ENCODE peak calls at places on chromosomes 1 and 21, in four cellular contexts. J, S, E and D are unnamed samples.

GRCh38 chr1:164772635-164773034 is 213.7 kb downstream of the PBX1 start:
- DNase-seq in E (no peak), S (peak), J (no peak), D (no peak)

GRCh38 chr1:115060501-115060900 is 28.8 kb downstream of the TSPAN2 start:
- DNase-seq in E (no peak), S (no peak), J (no peak), D (no peak)

GRCh38 chr1:223129229-223129851 is 13.7 kb downstream of the TLR5 start:
- DNase-seq in E (no peak), S (peak), J (no peak), D (peak)

GRCh38 chr1:200525167-200526123 is 95.1 kb downstream of the KIF14 start:
- DNase-seq in S (no peak), E (no peak), J (no peak), D (no peak)

GRCh38 chr21:46148106-46148505 is 7.3 kb downstream of the FTCD start:
- DNase-seq in S (no peak), J (no peak), E (no peak), D (no peak)

GRCh38 chr1:188669715-188670114 is 1807.9 kb downstream of the BRINP3 start:
- DNase-seq in E (no peak), S (no peak), J (no peak), D (no peak)

GRCh38 chr21:16195476-16195875 is 465.7 kb downstream of the USP25 start:
- DNase-seq in S (peak), J (no peak), E (no peak), D (no peak)

GRCh38 chr1:17572264-17572985 is 32.9 kb downstream of the ARHGEF10L start:
- DNase-seq in J (no peak), S (no peak), E (no peak), D (no peak)

GRCh38 chr1:214548988-214549387 is 2.4 kb downstream of the PTPN14 start:
- DNase-seq in S (no peak), J (no peak), E (peak), D (no peak)

GRCh38 chr1:165531021-165531420 is 12.8 kb upstream of the LRRC52 start:
- DNase-seq in J (no peak), E (peak), S (no peak), D (no peak)

GRCh38 chr1:230797376-230798186 is 50.4 kb downstream of the CAPN9 start:
- DNase-seq in E (peak), S (peak), J (peak), D (no peak)

GRCh38 chr1:113940365-113941244 is 11.5 kb downstream of the HIPK1 start:
- DNase-seq in J (no peak), S (peak), E (no peak), D (peak)

GRCh38 chr1:113941245-113941559 is 12.1 kb downstream of the HIPK1 start:
- DNase-seq in E (no peak), S (peak), J (no peak), D (no peak)

GRCh38 chr1:113942527-113942926 is 13.4 kb downstream of the HIPK1 start:
- DNase-seq in E (no peak), J (no peak), S (no peak), D (no peak)

GRCh38 chr1:113945329-113945728 is 16.2 kb downstream of the HIPK1 start:
- DNase-seq in S (no peak), J (no peak), E (no peak), D (no peak)

GRCh38 chr1:113943028-113943811 is 14.1 kb downstream of the HIPK1 start:
- DNase-seq in J (no peak), S (no peak), E (no peak), D (no peak)
- TF ChIP-seq CTCF in J (no peak), S (no peak), E (no peak), D (no peak)

DNA sequence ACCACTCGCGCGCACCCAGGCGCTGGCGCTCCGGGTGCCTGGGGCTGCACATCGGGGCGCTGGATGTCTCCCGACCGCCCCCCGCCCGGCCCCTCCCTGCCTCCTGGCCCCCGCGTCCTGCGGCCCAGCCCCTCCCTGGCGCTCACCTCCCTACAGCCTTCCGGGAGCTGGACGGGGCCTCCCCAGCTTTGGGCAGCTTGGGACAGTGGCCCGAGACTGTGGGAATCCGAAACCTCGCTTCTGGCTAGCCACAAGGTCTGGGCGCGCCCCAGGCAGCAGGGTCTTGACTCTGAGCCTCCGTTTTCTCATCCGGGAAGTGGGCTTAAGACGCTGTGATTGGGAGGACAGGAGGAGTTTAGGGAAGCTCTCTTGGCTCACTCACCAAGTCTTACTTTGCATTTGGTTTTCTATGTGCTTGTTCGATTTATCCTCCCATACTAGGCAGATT is 713 bp upstream of the WNT4 start:
- DNase-seq in J (no peak), E (no peak), S (no peak), D (no peak)
- TF ChIP-seq CTCF in J (no peak), E (no peak), S (no peak), D (no peak)

GRCh38 chr1:32892368-32893197 is 6.3 kb downstream of the HPCA start:
- DNase-seq in S (no peak), E (no peak), J (no peak), D (peak)

GRCh38 chr1:32894019-32894600 is 7.1 kb downstream of the TMEM54 start:
- DNase-seq in E (no peak), J (no peak), S (no peak), D (no peak)

GRCh38 chr1:32894681-32895080 is 6.5 kb downstream of the TMEM54 start:
- DNase-seq in J (no peak), E (no peak), S (no peak), D (no peak)

GRCh38 chr1:32891630-32892029 is 5.3 kb downstream of the HPCA start:
- DNase-seq in S (no peak), J (no peak), E (no peak), D (no peak)

DNA sequence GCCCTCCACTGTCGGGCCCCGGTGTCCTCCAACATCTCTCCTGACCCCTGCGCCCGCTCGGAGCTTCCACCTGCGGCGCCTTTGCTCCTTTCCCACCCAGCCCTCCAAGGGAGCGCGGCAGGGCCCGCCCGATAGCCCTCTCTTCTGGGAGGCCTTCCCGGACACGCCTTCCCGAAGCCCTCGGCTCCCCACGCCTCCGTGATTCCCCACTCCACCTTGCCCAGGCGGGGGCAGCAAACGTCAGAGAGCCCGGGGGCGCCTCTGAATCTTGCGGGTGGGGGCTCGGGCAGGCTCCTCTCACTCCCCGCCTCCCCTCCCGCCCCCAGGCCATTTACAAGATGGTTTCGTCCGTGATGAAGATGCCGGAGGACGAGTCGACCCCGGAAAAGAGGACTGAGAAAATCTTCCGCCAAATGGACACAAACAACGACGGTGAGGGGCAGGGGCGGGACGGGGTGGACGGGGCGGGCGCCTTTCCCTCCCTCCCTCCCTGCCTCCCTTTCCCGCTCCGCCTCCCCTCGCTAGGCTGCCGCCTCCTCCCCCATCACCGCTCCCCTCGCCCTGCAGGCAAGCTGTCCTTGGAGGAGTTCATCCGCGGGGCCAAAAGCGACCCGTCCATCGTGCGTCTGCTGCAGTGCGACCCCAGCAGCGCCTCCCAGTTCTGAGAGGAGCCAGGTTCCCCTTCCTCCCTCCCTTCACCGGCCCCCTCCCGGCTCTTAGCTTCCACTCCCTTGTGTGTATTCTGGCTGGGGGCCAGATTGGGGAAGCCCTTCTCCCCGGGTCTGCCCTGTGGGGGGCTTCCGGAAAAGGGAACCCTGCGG is 7.1 kb downstream of the HPCA start:
- DNase-seq in J (no peak), E (no peak), S (no peak), D (no peak)
- TF ChIP-seq CTCF in J (peak), E (no peak), S (no peak), D (peak)

GRCh38 chr1:221743416-221744208 is 1.7 kb upstream of the DUSP10 start:
- DNase-seq in E (no peak), J (no peak), S (no peak), D (no peak)

GRCh38 chr1:221741971-221742554 is at the start of gene DUSP10:
- DNase-seq in S (peak), J (peak), E (peak), D (peak)

GRCh38 chr1:221740941-221741363 is 937 bp downstream of the DUSP10 start:
- DNase-seq in S (no peak), J (no peak), E (peak), D (peak)

GRCh38 chr1:221741364-221741970 is 422 bp downstream of the DUSP10 start:
- DNase-seq in J (no peak), E (no peak), S (no peak), D (peak)

DNA sequence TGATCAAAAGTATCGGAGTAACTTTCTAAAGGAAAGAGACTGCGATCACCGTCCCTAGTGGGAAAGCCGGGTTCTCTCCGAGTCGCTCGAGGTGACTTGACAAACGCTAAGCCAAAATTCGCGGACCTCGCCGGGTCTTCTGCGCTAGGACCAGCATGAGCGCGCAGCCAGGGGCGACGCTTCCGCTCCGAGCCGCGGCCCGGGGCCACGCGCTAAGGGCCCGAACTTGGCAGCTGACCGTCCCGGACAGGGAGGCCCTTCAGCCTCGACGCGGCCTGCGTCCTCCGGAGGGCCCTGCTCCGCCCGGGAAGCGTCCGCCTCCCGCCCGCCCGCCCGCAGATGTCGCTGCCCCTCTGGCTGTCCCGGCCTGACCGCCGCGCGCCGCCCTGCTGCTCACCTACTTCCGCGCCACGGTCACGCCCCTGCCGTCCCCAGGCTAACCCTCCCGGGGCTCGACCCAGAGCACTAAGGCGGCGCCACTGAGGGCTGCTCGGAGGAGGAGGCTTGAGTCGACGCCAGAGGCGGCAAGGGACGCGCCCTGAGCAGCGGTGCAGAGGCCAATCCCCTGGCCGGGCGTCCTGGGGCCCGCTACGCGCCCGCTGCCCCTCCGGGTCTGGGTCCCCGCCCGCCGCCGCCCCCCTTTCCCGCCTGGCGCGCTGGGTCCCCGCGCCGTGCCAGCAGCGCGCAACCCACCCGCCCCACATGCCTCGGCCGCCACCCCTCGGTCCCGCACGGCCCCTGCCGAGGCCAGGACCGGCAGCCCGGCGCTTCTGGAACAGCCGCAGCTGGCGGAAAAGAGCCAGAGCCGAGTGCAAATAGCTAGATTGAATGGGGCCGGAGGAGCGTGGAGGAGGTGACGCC is 896 bp upstream of the DUSP10 start:
- DNase-seq in J (no peak), S (peak), E (peak), D (peak)
- TF ChIP-seq CTCF in J (peak), S (no peak), E (peak), D (no peak)

DNA sequence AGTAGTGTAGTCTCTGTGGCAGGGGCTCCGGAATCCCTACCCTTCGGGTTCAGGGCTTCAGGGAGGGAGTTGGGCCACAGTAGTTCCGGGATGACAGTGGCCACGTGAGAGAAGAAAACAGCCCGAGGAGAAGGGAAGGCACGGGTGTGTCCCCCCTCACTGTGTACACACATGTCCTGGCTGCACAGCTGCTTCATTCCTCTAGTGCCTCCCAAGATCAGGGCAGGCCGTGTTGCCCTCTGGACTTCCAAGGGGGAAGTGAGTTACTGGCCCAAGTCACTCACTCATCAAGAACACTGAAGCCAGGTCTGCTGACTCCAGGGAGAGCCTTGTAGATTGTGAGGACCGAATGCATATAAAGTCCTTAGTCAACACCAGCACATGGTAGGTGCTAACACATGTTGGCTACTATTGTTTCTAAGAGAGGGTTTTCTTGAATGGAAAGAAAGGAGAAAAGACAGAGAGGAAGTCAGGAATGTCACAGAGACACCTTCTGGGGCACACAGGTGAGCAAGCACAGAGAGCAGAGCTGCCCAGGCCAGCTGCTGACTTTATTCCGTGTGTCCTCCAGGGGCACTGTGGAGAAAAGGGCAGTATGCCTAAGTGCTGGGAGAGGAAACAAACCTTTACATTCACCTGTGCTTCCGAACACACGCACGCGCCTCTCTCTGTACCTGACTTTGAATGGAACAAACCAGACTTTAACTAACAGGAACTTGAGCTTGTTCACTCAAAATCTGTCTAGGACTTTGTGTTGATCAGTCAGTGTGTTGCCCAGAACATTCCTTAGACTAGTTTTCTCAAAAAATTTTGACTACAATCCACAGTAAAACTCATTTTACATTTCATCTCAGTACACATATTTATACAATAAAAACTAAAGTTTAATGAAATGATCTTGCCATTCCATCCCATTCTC is 40.0 kb downstream of the LHX4 start:
- DNase-seq in E (no peak), S (peak), J (no peak), D (no peak)
- TF ChIP-seq CTCF in E (no peak), S (peak), J (peak), D (no peak)

DNA sequence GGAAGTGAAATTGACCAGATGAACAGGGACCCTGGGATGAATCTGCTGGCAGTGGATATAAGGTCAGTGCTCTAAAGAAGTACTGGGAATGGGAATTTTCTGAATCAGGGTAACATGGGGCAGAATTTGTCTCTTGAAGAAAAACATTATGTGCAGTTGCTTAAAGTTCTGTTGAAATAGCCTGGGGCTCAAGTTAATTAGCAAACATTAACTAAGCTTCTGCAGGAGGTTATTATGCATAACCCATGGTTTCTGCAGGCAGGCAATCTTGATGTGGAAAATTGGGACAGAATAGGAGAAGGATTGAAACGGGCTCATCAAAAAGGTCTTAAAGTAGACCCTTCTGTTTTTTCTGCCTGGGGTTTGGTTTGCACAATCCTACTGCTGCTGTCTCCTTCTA is 14.0 kb downstream of the GSTM5 start:
- DNase-seq in S (no peak), J (no peak), E (no peak), D (no peak)
- TF ChIP-seq CTCF in S (no peak), J (no peak), E (no peak), D (no peak)

GRCh38 chr1:37016121-37016520 is 18.2 kb downstream of the GRIK3 start:
- DNase-seq in J (no peak), E (no peak), S (no peak), D (no peak)

GRCh38 chr1:37017737-37018136 is 16.6 kb downstream of the GRIK3 start:
- DNase-seq in J (no peak), S (no peak), E (no peak), D (no peak)

GRCh38 chr1:37015713-37016112 is 18.6 kb downstream of the GRIK3 start:
- DNase-seq in S (no peak), E (no peak), J (no peak), D (no peak)

DNA sequence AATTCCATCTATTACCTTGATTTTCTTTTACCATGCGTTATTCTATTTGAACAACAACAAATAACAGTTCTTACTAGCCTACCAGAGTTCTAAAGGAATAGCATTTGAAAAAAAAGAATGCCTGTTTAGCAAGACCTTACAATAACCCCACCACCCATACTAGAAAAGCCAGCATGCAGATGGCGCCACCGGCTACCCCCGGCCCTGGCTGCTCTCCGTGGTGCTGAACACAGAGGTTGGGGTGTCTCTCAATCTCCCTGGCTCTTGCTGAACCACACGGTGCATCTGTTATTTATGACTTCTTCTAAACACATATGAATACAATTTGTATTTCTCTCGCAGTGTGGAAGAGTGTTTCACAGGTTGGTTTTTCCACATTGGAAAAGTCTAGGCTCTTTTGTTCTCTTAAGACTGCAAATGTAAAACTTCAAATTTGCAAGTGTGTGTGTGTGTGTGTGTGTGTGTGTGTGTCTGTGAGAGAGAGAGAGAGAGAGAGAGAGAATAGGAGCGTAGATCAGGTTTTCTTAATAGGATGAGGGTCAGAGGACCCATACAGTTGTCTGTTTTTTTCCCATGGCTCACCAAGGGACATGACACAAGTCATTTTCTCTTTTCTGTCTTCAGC is 13.6 kb downstream of the GRIK3 start:
- DNase-seq in S (peak), E (no peak), J (no peak), D (no peak)
- TF ChIP-seq CTCF in S (peak), E (no peak), J (no peak), D (no peak)

DNA sequence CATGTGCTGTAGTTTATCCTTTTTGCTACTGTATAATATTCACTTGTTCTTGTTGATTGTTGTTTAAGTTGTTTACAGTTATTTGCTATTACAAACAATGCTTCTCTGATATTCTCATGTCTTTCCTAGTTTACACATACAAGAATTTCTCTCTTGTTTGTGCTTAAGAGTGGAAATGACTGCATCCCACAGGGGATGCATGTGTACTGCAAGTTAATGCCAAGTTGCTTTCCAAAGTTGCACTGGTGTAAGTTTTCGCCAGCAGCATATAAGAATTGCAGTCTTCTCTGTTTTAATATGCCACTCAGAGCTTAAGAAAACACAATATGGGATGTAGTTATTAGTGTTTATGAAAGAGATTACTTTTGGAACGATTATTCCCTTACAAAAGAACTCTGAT is 97.7 kb downstream of the NEK7 start:
- DNase-seq in J (no peak), S (no peak), E (no peak), D (no peak)
- TF ChIP-seq CTCF in J (no peak), S (no peak), E (no peak), D (no peak)

GRCh38 chr1:35764283-35764682 is 5.5 kb downstream of the CLSPN start:
- DNase-seq in S (no peak), J (no peak), E (no peak), D (no peak)

GRCh38 chr1:35763211-35763610 is 6.6 kb downstream of the CLSPN start:
- DNase-seq in S (no peak), E (no peak), J (no peak), D (no peak)

GRCh38 chr1:35762204-35762603 is 7.6 kb downstream of the CLSPN start:
- DNase-seq in J (no peak), E (no peak), S (no peak), D (no peak)
- TF ChIP-seq CTCF in J (no peak), E (no peak), S (no peak), D (no peak)